ENCODE peak calls at places on chromosomes 6 and 20, in eight cellular contexts. D is fibroblast of lung, V is OCI-LY7, E is lung, L is uterus, Y is brain microvascular endothelial cell, Q is endothelial cell, N is AG04450. B is an unnamed sample.
A peak's percentile ranks its signal among the peaks of the same experiment; 100 is the strongest.

GRCh38 chr20:46260480-46260879 is 47.8 kb downstream of the CDH22 start:
- DNase-seq in D (no peak), V (no peak), E (peak; percentile 33), L (no peak), Y (no peak), Q (no peak), N (no peak), B (no peak)

GRCh38 chr6:151431336-151431735 is 20.6 kb downstream of the RMND1 start:
- DNase-seq in D (no peak), V (no peak), E (no peak), L (no peak), Y (no peak), Q (no peak), N (no peak), B (no peak)

GRCh38 chr6:39189915-39190544 is 39.2 kb downstream of the KCNK5 start:
- DNase-seq in D (peak; percentile 9), V (peak; percentile 17), E (peak; percentile 70), L (no peak), Y (peak; percentile 12), Q (peak; percentile 71), N (no peak), B (no peak)

GRCh38 chr20:49951160-49951559 is 15.0 kb downstream of the RNF114 start:
- DNase-seq in D (peak; percentile 78), V (no peak), E (no peak), L (no peak), Y (no peak), Q (no peak), N (peak; percentile 48), B (no peak)

GRCh38 chr6:70864404-70864803 is 92.5 kb downstream of the B3GAT2 start:
- DNase-seq in D (no peak), V (peak; percentile 39), E (no peak), L (no peak), Y (no peak), Q (no peak), N (no peak), B (no peak)

GRCh38 chr6:91097316-91097878 is 510.5 kb upstream of the MAP3K7 start:
- DNase-seq in D (peak; percentile 51), V (no peak), E (no peak), L (peak; percentile 17), Y (no peak), Q (no peak), N (no peak), B (no peak)

GRCh38 chr6:44202972-44203750 is 13.6 kb upstream of the MYMX start:
- DNase-seq in D (no peak), V (no peak), E (no peak), L (no peak), Y (no peak), Q (no peak), N (no peak), B (no peak)

GRCh38 chr20:62409935-62410741 is 3.1 kb upstream of the CABLES2 start:
- DNase-seq in D (peak; percentile 9), V (peak; percentile 67), E (peak; percentile 70), L (peak; percentile 62), Y (no peak), Q (peak; percentile 60), N (no peak), B (no peak)

GRCh38 chr6:16949696-16950095 is 152.2 kb upstream of the STMND1 start:
- DNase-seq in D (peak; percentile 21), V (no peak), E (no peak), L (no peak), Y (no peak), Q (no peak), N (no peak), B (no peak)

GRCh38 chr6:17096657-17097056 is 5.2 kb upstream of the STMND1 start:
- DNase-seq in D (no peak), V (no peak), E (no peak), L (no peak), Y (no peak), Q (no peak), N (no peak), B (no peak)

GRCh38 chr20:3887870-3888614 is 1.1 kb upstream of the PANK2 start:
- DNase-seq in D (peak; percentile 37), V (no peak), E (no peak), L (peak; percentile 47), Y (peak; percentile 29), Q (no peak), N (no peak), B (no peak)

GRCh38 chr6:3796396-3796795 is 44.9 kb upstream of the PXDC1 start:
- DNase-seq in D (no peak), V (no peak), E (no peak), L (peak; percentile 53), Y (no peak), Q (peak; percentile 28), N (no peak), B (no peak)

GRCh38 chr6:15296735-15297134 is 50.9 kb downstream of the JARID2 start:
- DNase-seq in D (no peak), V (peak; percentile 24), E (no peak), L (no peak), Y (no peak), Q (no peak), N (no peak), B (no peak)

GRCh38 chr6:157014871-157015270 is 237.7 kb downstream of the ARID1B start:
- DNase-seq in D (no peak), V (no peak), E (no peak), L (no peak), Y (no peak), Q (no peak), N (no peak), B (no peak)

GRCh38 chr20:5448449-5449118 is 131.8 kb upstream of the PROKR2 start:
- DNase-seq in D (peak; percentile 38), V (peak; percentile 57), E (peak; percentile 41), L (no peak), Y (peak; percentile 52), Q (peak; percentile 71), N (peak; percentile 2), B (peak; percentile 5)
- TF ChIP-seq CTCF in D (peak; percentile 75), V (peak; percentile 92), E (peak; percentile 12), L (peak; percentile 18), Y (peak; percentile 81), Q (peak; percentile 86), N (peak; percentile 77), B (peak; percentile 81)

GRCh38 chr6:113854531-113855499 is 2.3 kb upstream of the MARCKS start:
- DNase-seq in D (peak; percentile 75), V (peak; percentile 27), E (peak; percentile 54), L (peak; percentile 75), Y (peak; percentile 83), Q (peak; percentile 90), N (peak; percentile 63), B (no peak)
- TF ChIP-seq CTCF in D (peak; percentile 9), V (peak; percentile 55), E (no peak), L (no peak), Y (peak; percentile 44), Q (no peak), N (no peak), B (peak; percentile 32)

GRCh38 chr6:127023001-127023778 is 95.3 kb upstream of the RSPO3 start:
- DNase-seq in D (no peak), V (no peak), E (no peak), L (no peak), Y (no peak), Q (no peak), N (no peak), B (no peak)
- TF ChIP-seq CTCF in D (no peak), V (no peak), E (no peak), L (no peak), Y (no peak), Q (no peak), N (no peak), B (no peak)

DNA sequence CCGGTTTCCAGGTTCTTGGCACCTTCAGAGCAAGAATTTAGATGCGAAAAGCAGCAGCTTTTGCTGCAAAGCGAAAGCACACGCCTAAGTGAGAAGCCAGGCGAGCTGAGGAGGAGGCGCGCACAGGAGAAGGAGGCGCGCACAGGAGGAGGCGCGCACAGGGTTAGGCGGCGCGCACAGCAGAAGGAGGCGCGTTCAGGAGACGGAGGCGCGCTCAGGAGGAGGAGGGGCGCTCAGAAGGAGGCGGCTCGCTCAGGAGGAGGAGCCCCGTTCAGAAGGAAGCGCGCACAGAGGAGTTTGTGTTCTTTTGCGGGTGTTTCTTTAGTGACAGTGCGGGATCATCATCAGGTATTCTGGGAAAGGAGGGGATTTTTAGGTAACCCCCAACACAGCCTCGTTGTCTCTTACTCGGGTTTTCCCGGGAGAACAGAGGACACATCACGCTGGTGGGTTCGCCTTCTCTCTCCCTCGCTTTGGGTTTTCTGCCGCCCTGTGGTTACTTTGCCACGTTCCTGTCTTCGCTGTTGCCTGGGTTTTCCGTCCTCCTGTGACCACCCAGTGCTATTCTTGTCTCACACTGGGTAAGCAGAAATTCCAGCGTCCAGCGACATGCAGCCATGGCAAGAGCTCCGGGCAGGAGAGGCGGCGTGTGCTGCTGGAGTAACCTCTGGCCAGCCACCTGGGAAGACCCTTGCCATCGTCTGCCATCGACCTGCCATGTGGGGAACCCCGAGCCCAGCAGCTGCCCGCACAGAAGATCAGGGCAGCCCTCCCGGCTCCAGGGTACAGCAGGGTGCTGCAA is 47.0 kb downstream of the WDR27 start:
- DNase-seq in D (peak; percentile 73), V (peak; percentile 56), E (peak; percentile 59), L (peak; percentile 73), Y (peak; percentile 55), Q (no peak), N (peak; percentile 29), B (peak; percentile 32)
- TF ChIP-seq CTCF in D (peak; percentile 49), V (no peak), E (no peak), L (peak; percentile 21), Y (peak; percentile 55), Q (no peak), N (peak; percentile 48), B (peak; percentile 50)

B was measured in retinal pigment epithelial cell.